ENCODE peak calls at places on chromosomes 6 and 20, in four cellular contexts. S, M, R and U are unnamed samples.

GRCh38 chr6:35096129-35096852 is 44.8 kb downstream of the TCP11 start:
- DNase-seq in S (peak; percentile 59), M (peak; percentile 64), R (no peak), U (no peak)

GRCh38 chr6:13711384-13711725 is 280 bp downstream of the RANBP9 start:
- DNase-seq in S (no peak), M (no peak), R (no peak), U (no peak)

GRCh38 chr6:80477591-80478370 is 371.3 kb downstream of the BCKDHB start:
- DNase-seq in S (no peak), M (peak; percentile 14), R (no peak), U (no peak)

GRCh38 chr6:106747139-106747538 is 117.8 kb downstream of the QRSL1 start:
- DNase-seq in S (no peak), M (no peak), R (no peak), U (no peak)

GRCh38 chr6:160297310-160297709 is 38.7 kb upstream of the SLC22A2 start:
- DNase-seq in S (no peak), M (no peak), R (no peak), U (no peak)

GRCh38 chr6:125188037-125188436 is 34.5 kb downstream of the TPD52L1 start:
- DNase-seq in S (no peak), M (peak; percentile 67), R (no peak), U (no peak)

GRCh38 chr6:141550471-141550870 is 582.3 kb upstream of the GJE1 start:
- DNase-seq in S (no peak), M (no peak), R (no peak), U (no peak)

GRCh38 chr6:66699385-66699784 is 992.4 kb upstream of the EYS start:
- DNase-seq in S (no peak), M (no peak), R (no peak), U (no peak)

GRCh38 chr6:90458353-90459224 is 128.3 kb downstream of the MAP3K7 start:
- DNase-seq in S (no peak), M (peak; percentile 31), R (no peak), U (peak; percentile 44)

GRCh38 chr20:37990571-37991151 is 42.6 kb downstream of the TTI1 start:
- DNase-seq in S (no peak), M (peak; percentile 68), R (no peak), U (no peak)

GRCh38 chr20:2750343-2751251 is 49.8 kb downstream of the CPXM1 start:
- DNase-seq in S (no peak), M (peak; percentile 57), R (peak; percentile 31), U (no peak)

GRCh38 chr6:165704001-165704748 is 41.1 kb upstream of the PDE10A start:
- DNase-seq in S (peak; percentile 43), M (peak; percentile 90), R (no peak), U (no peak)